ENCODE peak calls at places on chromosomes 3 and 15, in four cellular contexts. V is iPS-NIHi11, X is GM10248, R is ACHN. M is an unnamed sample.

GRCh38 chr3:10929978-10930620 is 62.4 kb upstream of the SLC6A1 start:
- DNase-seq in V (no peak), X (no peak), R (no peak), M (no peak)

GRCh38 chr15:32100286-32100685 is 70.0 kb downstream of the CHRNA7 start:
- DNase-seq in V (no peak), X (no peak), R (no peak), M (no peak)

GRCh38 chr3:31533169-31533870 is 595 bp downstream of the STT3B start:
- DNase-seq in V (peak), X (peak), R (peak), M (peak)

GRCh38 chr3:133573054-133573628 is 345 bp upstream of the CDV3 start:
- DNase-seq in V (peak), X (peak), R (peak), M (peak)

GRCh38 chr3:190728574-190729246 is 133.8 kb downstream of the GMNC start:
- DNase-seq in V (no peak), X (no peak), R (no peak), M (no peak)

GRCh38 chr3:184284696-184285095 is 8.9 kb downstream of the ECE2 start:
- DNase-seq in V (peak), X (peak), R (peak), M (peak)

GRCh38 chr3:61561374-61562041 is at the start of gene PTPRG:
- DNase-seq in V (peak), X (peak), R (peak), M (no peak)

GRCh38 chr3:61169621-61170251 is 81.5 kb downstream of the FHIT start:
- DNase-seq in V (no peak), X (no peak), R (no peak), M (no peak)

GRCh38 chr3:55264933-55265332 is 222.2 kb downstream of the WNT5A start:
- DNase-seq in V (no peak), X (no peak), R (no peak), M (no peak)

GRCh38 chr15:70935631-70936030 is 43.0 kb downstream of the LRRC49 start:
- DNase-seq in V (peak), X (no peak), R (no peak), M (no peak)

GRCh38 chr3:16460886-16461285 is 52.6 kb downstream of the RFTN1 start:
- DNase-seq in V (no peak), X (no peak), R (no peak), M (no peak)

GRCh38 chr3:180250172-180250571 is 213.4 kb upstream of the PEX5L start:
- DNase-seq in V (no peak), X (no peak), R (no peak), M (no peak)

M was measured in Karpas-422.